ENCODE peak calls at places on chromosomes 7 and 10, in five cellular contexts. L, N, V, D and R are unnamed samples.
A peak's percentile ranks its signal among the peaks of the same experiment; 100 is the strongest.

GRCh38 chr7:74287303-74288033 is 1.7 kb upstream of the CLIP2 start:
- DNase-seq in V (no peak), L (no peak), N (no peak), D (no peak), R (no peak)

GRCh38 chr7:134827889-134828288 is 48.5 kb downstream of the CALD1 start:
- DNase-seq in L (no peak), V (no peak), N (no peak), D (no peak), R (no peak)

GRCh38 chr10:110456523-110457091 is 41.1 kb upstream of the DUSP5 start:
- DNase-seq in N (peak; percentile 11), D (no peak), V (no peak), L (no peak), R (no peak)

GRCh38 chr7:37081436-37081835 is 357.1 kb upstream of the AOAH start:
- DNase-seq in V (no peak), L (peak; percentile 3), N (no peak), D (no peak), R (no peak)

GRCh38 chr7:1557771-1558170 is 1.8 kb upstream of the TMEM184A start:
- DNase-seq in L (no peak), N (no peak), V (no peak), D (no peak), R (no peak)

GRCh38 chr10:43054593-43054992 is 22.3 kb upstream of the RET start:
- DNase-seq in V (no peak), D (no peak), L (no peak), N (no peak), R (no peak)

GRCh38 chr7:149816794-149817193 is 21.4 kb upstream of the ZNF862 start:
- DNase-seq in N (no peak), D (no peak), L (no peak), V (no peak), R (no peak)

GRCh38 chr7:29289156-29290021 is 94.8 kb downstream of the CHN2 start:
- DNase-seq in N (no peak), L (no peak), V (peak; percentile 31), D (no peak), R (no peak)

GRCh38 chr7:77427996-77428603 is 12.0 kb upstream of the GSAP start:
- DNase-seq in V (no peak), L (no peak), D (no peak), N (no peak), R (peak; percentile 83)

GRCh38 chr10:86400705-86401587 is 34.4 kb upstream of the GRID1 start:
- DNase-seq in D (peak; percentile 63), N (peak; percentile 40), L (peak; percentile 77), V (no peak), R (peak; percentile 15)

GRCh38 chr10:116947838-116948529 is 57.0 kb downstream of the SHTN1 start:
- DNase-seq in D (no peak), L (no peak), N (peak; percentile 22), V (no peak), R (peak; percentile 68)

GRCh38 chr7:2873146-2873545 is 29.0 kb upstream of the GNA12 start:
- DNase-seq in N (no peak), L (no peak), V (no peak), D (no peak), R (no peak)

GRCh38 chr7:4325732-4326131 is 356.4 kb upstream of the FOXK1 start:
- DNase-seq in D (no peak), N (no peak), V (no peak), L (no peak), R (no peak)

GRCh38 chr10:128078136-128078969 is 47.9 kb downstream of the MKI67 start:
- DNase-seq in L (no peak), D (no peak), V (no peak), N (peak; percentile 51), R (peak; percentile 22)

GRCh38 chr7:142616121-142616643 is 133.1 kb upstream of the PRSS1 start:
- DNase-seq in D (no peak), V (no peak), N (no peak), L (no peak), R (no peak)

GRCh38 chr7:25068814-25069213 is 56.2 kb downstream of the CYCS start:
- DNase-seq in L (no peak), D (no peak), N (no peak), V (no peak), R (no peak)

GRCh38 chr7:142104550-142105527 is 6.7 kb upstream of the MGAM2 start:
- DNase-seq in V (no peak), L (no peak), D (no peak), N (no peak), R (no peak)

GRCh38 chr7:157568785-157569584 is 232.2 kb downstream of the DNAJB6 start:
- DNase-seq in L (peak; percentile 21), V (peak; percentile 7), D (peak; percentile 61), N (peak; percentile 9), R (no peak)

GRCh38 chr10:52319926-52320325 is 5.8 kb downstream of the DKK1 start:
- DNase-seq in V (no peak), D (no peak), L (no peak), N (no peak), R (no peak)

GRCh38 chr7:74373536-74373935 is 80.2 kb upstream of the GTF2IRD1 start:
- DNase-seq in V (no peak), L (no peak), N (no peak), D (no peak), R (no peak)

GRCh38 chr10:133275683-133276092 is 980 bp downstream of the ADAM8 start:
- DNase-seq in D (peak; percentile 33), L (no peak), N (no peak), V (no peak), R (no peak)

GRCh38 chr7:23012797-23013714 is 874 bp downstream of the HYCC1 start:
- DNase-seq in D (peak; percentile 18), N (peak; percentile 15), L (no peak), V (no peak), R (peak; percentile 48)

GRCh38 chr7:144437370-144438191 is 34.1 kb upstream of the NOBOX start:
- DNase-seq in V (peak; percentile 29), L (no peak), D (no peak), N (peak; percentile 11), R (no peak)

GRCh38 chr10:27664464-27664863 is 81.2 kb downstream of the MKX start:
- DNase-seq in V (no peak), L (no peak), N (no peak), D (no peak), R (no peak)

GRCh38 chr10:61750943-61751471 is 88.3 kb downstream of the CABCOCO1 start:
- DNase-seq in V (peak; percentile 55), N (peak; percentile 44), L (peak; percentile 38), D (peak; percentile 63), R (peak; percentile 77)

GRCh38 chr7:106717997-106718871 is 57.3 kb upstream of the CCDC71L start:
- DNase-seq in N (peak; percentile 59), D (peak; percentile 56), V (peak; percentile 55), L (peak; percentile 66), R (peak; percentile 93)

GRCh38 chr10:71970331-71970730 is 6.1 kb downstream of the CHST3 start:
- DNase-seq in V (no peak), N (peak; percentile 27), D (no peak), L (no peak), R (peak; percentile 81)